ENCODE peak calls at places on chromosomes 4 and X, in seven cellular contexts. T, X, M, L, C, K and P are unnamed samples.

GRCh38 chrX:133983243-133983973 is 2.0 kb downstream of the GPC3 start:
- DNase-seq in C (no peak), L (no peak), K (no peak), X (no peak), T (no peak), M (no peak), P (no peak)

GRCh38 chrX:119614776-119615175 is 8.6 kb upstream of the NKRF start:
- DNase-seq in T (no peak), L (no peak), M (no peak), X (no peak), C (no peak), K (no peak), P (no peak)

GRCh38 chr4:24984602-24985532 is 45.9 kb downstream of the LGI2 start:
- DNase-seq in T (no peak), X (peak), C (no peak), M (no peak), K (no peak), L (no peak), P (no peak)

GRCh38 chrX:22220941-22221340 is 51.8 kb upstream of the CBLL2 start:
- DNase-seq in X (peak), T (no peak), C (no peak), K (peak), L (no peak), M (peak), P (peak)

GRCh38 chr4:10095296-10095991 is 21.2 kb downstream of the WDR1 start:
- DNase-seq in X (no peak), M (peak), C (peak), L (no peak), T (no peak), K (no peak), P (no peak)

GRCh38 chrX:71671043-71671829 is 3.9 kb downstream of the LOC101059915 start:
- DNase-seq in L (no peak), X (no peak), K (no peak), C (no peak), M (no peak), T (no peak), P (no peak)

GRCh38 chr4:169116270-169116901 is 106.3 kb upstream of the CBR4 start:
- DNase-seq in L (no peak), X (peak), M (peak), K (peak), T (no peak), C (no peak), P (no peak)

GRCh38 chr4:188455353-188455752 is 316.1 kb downstream of the TRIML1 start:
- DNase-seq in X (no peak), T (no peak), K (no peak), C (no peak), M (no peak), L (no peak), P (peak)

GRCh38 chr4:41709844-41710481 is 38.6 kb downstream of the PHOX2B start:
- DNase-seq in X (peak), M (peak), K (no peak), T (no peak), C (no peak), L (no peak), P (no peak)

GRCh38 chr4:4427886-4428285 is 41.0 kb downstream of the NSG1 start:
- DNase-seq in X (no peak), L (no peak), M (no peak), K (no peak), C (no peak), T (no peak), P (no peak)

GRCh38 chr4:30256105-30256828 is 463.9 kb upstream of the PCDH7 start:
- DNase-seq in X (peak), L (no peak), T (no peak), M (peak), K (no peak), C (no peak), P (peak)

GRCh38 chr4:154082760-154083530 is 294.1 kb upstream of the SFRP2 start:
- DNase-seq in C (no peak), M (no peak), X (peak), L (peak), T (no peak), K (no peak), P (peak)

GRCh38 chrX:125507119-125507518 is 187.4 kb downstream of the TEX13C start:
- DNase-seq in C (no peak), X (no peak), L (no peak), M (no peak), T (no peak), K (no peak), P (no peak)

GRCh38 chrX:136816970-136817369 is 36.2 kb upstream of the ARHGEF6 start:
- DNase-seq in M (peak), C (no peak), L (no peak), X (no peak), K (no peak), T (no peak), P (no peak)

GRCh38 chrX:13196778-13197177 is 123.1 kb downstream of the ATXN3L start:
- DNase-seq in M (no peak), L (no peak), X (no peak), C (no peak), K (no peak), T (no peak), P (no peak)

GRCh38 chr4:128830906-128831525 is 21.5 kb downstream of the JADE1 start:
- DNase-seq in X (no peak), T (no peak), L (no peak), M (peak), K (no peak), C (no peak), P (no peak)

GRCh38 chr4:1599491-1600210 is 84.5 kb downstream of the FAM53A start:
- DNase-seq in X (no peak), L (no peak), M (no peak), C (no peak), T (no peak), K (no peak), P (no peak)

GRCh38 chrX:123581586-123581985 is 151.3 kb downstream of the THOC2 start:
- DNase-seq in C (no peak), M (no peak), K (no peak), X (no peak), T (no peak), L (no peak), P (no peak)

GRCh38 chrX:74343970-74344622 is 40.1 kb downstream of the ZCCHC13 start:
- DNase-seq in M (peak), T (peak), X (peak), L (peak), K (peak), C (no peak), P (peak)

GRCh38 chr4:78652282-78652876 is 100.8 kb downstream of the ANXA3 start:
- DNase-seq in K (no peak), L (no peak), C (no peak), T (no peak), X (no peak), M (no peak), P (no peak)

GRCh38 chr4:183936574-183937335 is 31.6 kb downstream of the STOX2 start:
- DNase-seq in L (no peak), K (no peak), C (no peak), T (no peak), M (no peak), X (no peak), P (no peak)

GRCh38 chrX:9440116-9440844 is 24.6 kb upstream of the TBL1X start:
- DNase-seq in X (peak), T (no peak), C (no peak), K (no peak), M (no peak), L (no peak), P (no peak)